ENCODE peak calls at places on chromosome 14, in nine cellular contexts. Y is kidney tubule cell; D is activated naive CD8-positive, alpha-beta T cell treated with anti-CD3 and anti-CD28 coated beads, Interleukin-2, amount 50 U/mL, for 24 hours; P is Caki2; O is activated T-helper 1 cell treated with anti-CD3 and anti-CD28 coated beads, Interleukin-12 subunit alpha, Interleukin-12 subunit beta, Interleukin-2, Interleukin-4 antibody, amounts not matched to agents 30 ng/mL and 10 ng/mL and 1 ng/mL, durations not matched to agents 14 hours and 24 hours and 36 hours; B is epithelial cell of esophagus; A is NCI-H446 treated with DMSO at 0.1 percent for 48 hours; V is NCI-H226; N is effector CD4-positive, alpha-beta T cell. F is an unnamed sample.

GRCh38 chr14:75361751-75362433 is 65.9 kb upstream of the JDP2 start:
- DNase-seq in V (no peak), Y (no peak), A (no peak), P (no peak), O (no peak), D (no peak), B (no peak), N (no peak), F (peak; percentile 8)

GRCh38 chr14:70753518-70753953 is 55.8 kb downstream of the MAP3K9 start:
- DNase-seq in D (no peak), Y (peak; percentile 89), B (no peak), V (no peak), O (no peak), P (peak; percentile 65), A (no peak), N (no peak), F (no peak)

GRCh38 chr14:63465347-63465746 is 77.8 kb downstream of the PPP2R5E start:
- DNase-seq in O (no peak), N (no peak), P (no peak), B (no peak), Y (no peak), D (no peak), V (no peak), A (no peak), F (no peak)

GRCh38 chr14:25056688-25057078 is 6.7 kb upstream of the STXBP6 start:
- DNase-seq in V (no peak), P (no peak), B (no peak), A (no peak), Y (no peak), N (no peak), D (no peak), O (no peak), F (no peak)

GRCh38 chr14:77099425-77100167 is 1.5 kb downstream of the CIPC start:
- DNase-seq in V (no peak), O (no peak), N (no peak), P (no peak), A (peak; percentile 35), Y (peak; percentile 63), B (peak; percentile 45), D (no peak), F (peak; percentile 80)

GRCh38 chr14:64864258-64864657 is 15.4 kb downstream of the SPTB start:
- DNase-seq in D (no peak), A (no peak), B (no peak), V (no peak), P (no peak), N (no peak), Y (no peak), O (no peak), F (no peak)

GRCh38 chr14:99531221-99532096 is 50.2 kb downstream of the CCNK start:
- DNase-seq in A (peak; percentile 44), O (no peak), D (no peak), Y (no peak), B (no peak), N (no peak), V (peak; percentile 82), P (no peak), F (no peak)

GRCh38 chr14:53599221-53599945 is 357.2 kb downstream of the BMP4 start:
- DNase-seq in N (no peak), Y (no peak), V (no peak), A (no peak), B (no peak), D (no peak), P (no peak), O (no peak), F (no peak)

GRCh38 chr14:38548091-38548490 is 292.2 kb upstream of the CLEC14A start:
- DNase-seq in A (no peak), P (no peak), Y (no peak), O (no peak), N (no peak), V (no peak), B (no peak), D (no peak), F (no peak)

GRCh38 chr14:50964683-50965390 is 20.6 kb upstream of the PYGL start:
- DNase-seq in V (peak; percentile 86), O (no peak), N (no peak), A (peak; percentile 44), Y (peak; percentile 88), B (peak; percentile 96), P (peak; percentile 72), D (no peak), F (peak; percentile 96)

GRCh38 chr14:47676301-47676617 is 854 bp upstream of the MDGA2 start:
- DNase-seq in B (no peak), V (no peak), D (no peak), O (no peak), Y (no peak), A (no peak), P (no peak), N (no peak), F (no peak)

GRCh38 chr14:24712909-24713308 is 78.9 kb upstream of the GZMB start:
- DNase-seq in A (no peak), D (no peak), P (no peak), O (no peak), Y (no peak), B (no peak), V (no peak), N (no peak), F (no peak)

GRCh38 chr14:53963491-53964227 is 7.0 kb upstream of the BMP4 start:
- DNase-seq in P (no peak), N (no peak), A (no peak), B (peak; percentile 68), O (no peak), V (no peak), Y (peak; percentile 51), D (peak; percentile 3), F (no peak)

GRCh38 chr14:62062645-62063044 is 300.4 kb downstream of the SNAPC1 start:
- DNase-seq in O (no peak), D (no peak), A (no peak), Y (no peak), B (no peak), N (no peak), P (no peak), V (no peak), F (no peak)

GRCh38 chr14:104602315-104602932 is 2.1 kb downstream of the TMEM179 start:
- DNase-seq in D (no peak), A (no peak), O (no peak), N (no peak), Y (no peak), P (no peak), B (no peak), V (no peak), F (no peak)